ENCODE peak calls at places on chromosome 2, in four cellular contexts. H, D, U and P are unnamed samples.

GRCh38 chr2:230627806-230628724 is 84.6 kb upstream of the CAB39 start:
- DNase-seq in U (peak; percentile 44), H (no peak), D (no peak), P (no peak)

GRCh38 chr2:45532171-45532570 is 78.9 kb downstream of the SRBD1 start:
- DNase-seq in U (no peak), D (no peak), H (no peak), P (no peak)

GRCh38 chr2:43890855-43891254 is 52.1 kb downstream of the ABCG8 start:
- DNase-seq in U (no peak), H (no peak), D (no peak), P (no peak)

GRCh38 chr2:240593703-240594451 is 7.3 kb downstream of the CAPN10 start:
- DNase-seq in H (no peak), D (peak; percentile 5), U (no peak), P (no peak)

GRCh38 chr2:20542761-20543578 is 96.1 kb downstream of the RHOB start:
- DNase-seq in H (no peak), U (no peak), D (no peak), P (no peak)

GRCh38 chr2:64910972-64911433 is 78.2 kb upstream of the SLC1A4 start:
- DNase-seq in H (no peak), D (no peak), U (no peak), P (no peak)

GRCh38 chr2:29015701-29016470 is 34.8 kb downstream of the TOGARAM2 start:
- DNase-seq in D (no peak), U (no peak), H (no peak), P (no peak)

GRCh38 chr2:15901095-15901807 is 39.1 kb upstream of the MYCN start:
- DNase-seq in U (no peak), D (no peak), H (no peak), P (no peak)

GRCh38 chr2:237964578-237965404 is 2.0 kb upstream of the UBE2F start:
- DNase-seq in H (peak; percentile 82), U (no peak), D (no peak), P (no peak)

GRCh38 chr2:127463155-127463991 is 45.1 kb downstream of the PROC start:
- DNase-seq in H (no peak), D (peak; percentile 79), U (no peak), P (no peak)

DNA sequence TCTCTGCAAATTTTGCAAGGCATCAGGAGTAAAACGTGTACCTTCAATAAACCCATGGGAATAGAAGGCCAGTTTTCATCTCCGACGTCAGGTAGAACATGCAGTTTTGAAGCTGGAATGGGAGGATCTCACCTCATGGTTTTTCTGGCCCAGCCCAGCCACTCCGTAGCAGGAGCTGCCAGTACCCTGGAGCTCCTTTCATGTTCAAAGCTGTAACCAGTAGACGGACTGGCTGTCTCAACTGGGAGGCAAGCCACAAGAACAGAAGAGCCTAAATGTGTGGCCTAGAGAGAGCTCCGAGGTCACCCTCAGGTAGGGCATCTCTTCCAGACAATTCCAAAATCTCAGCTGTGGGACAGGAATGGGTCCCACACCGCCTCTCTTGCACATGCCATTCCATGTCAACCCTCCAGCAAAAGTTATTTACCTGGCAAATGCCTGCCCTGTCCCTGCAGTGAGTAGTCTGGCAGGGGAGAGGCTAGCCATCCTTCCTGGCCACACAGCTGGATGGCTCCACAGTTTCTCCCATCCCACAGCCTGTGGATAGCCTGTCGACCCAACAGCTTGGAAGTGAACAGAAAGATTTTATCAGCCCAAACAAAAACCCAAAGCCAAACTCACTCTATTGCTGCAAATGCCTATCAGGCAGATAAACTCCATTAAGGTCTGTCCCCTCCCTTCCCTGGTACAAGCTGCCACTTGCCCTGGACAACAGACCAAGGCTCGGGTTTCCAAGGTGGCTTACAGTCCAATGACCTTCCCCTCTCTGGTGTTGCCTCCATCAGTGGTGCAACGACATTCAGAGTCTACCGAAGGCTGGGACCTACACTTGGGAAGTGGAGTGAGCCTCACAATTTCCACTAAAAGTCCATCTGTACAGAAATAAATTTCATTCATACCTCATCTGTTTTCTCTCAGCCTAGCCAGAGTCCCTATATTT is 27.8 kb downstream of the CRACDL start:
- DNase-seq in H (no peak), D (no peak), U (no peak), P (no peak)
- TF ChIP-seq ELF4 in H (no peak), D (no peak), U (no peak), P (no peak)

GRCh38 chr2:209387389-209387788 is 36.5 kb upstream of the MAP2 start:
- DNase-seq in U (no peak), D (no peak), H (no peak), P (no peak)
- TF ChIP-seq ELF4 in U (no peak), D (no peak), H (no peak), P (no peak)

GRCh38 chr2:225070811-225071210 is 28.5 kb upstream of the DOCK10 start:
- DNase-seq in U (no peak), D (no peak), H (no peak), P (no peak)

GRCh38 chr2:225064362-225064761 is 22.1 kb upstream of the DOCK10 start:
- DNase-seq in U (no peak), H (no peak), D (no peak), P (no peak)

GRCh38 chr2:225065882-225066281 is 23.6 kb upstream of the DOCK10 start:
- DNase-seq in H (no peak), D (no peak), U (no peak), P (no peak)

DNA sequence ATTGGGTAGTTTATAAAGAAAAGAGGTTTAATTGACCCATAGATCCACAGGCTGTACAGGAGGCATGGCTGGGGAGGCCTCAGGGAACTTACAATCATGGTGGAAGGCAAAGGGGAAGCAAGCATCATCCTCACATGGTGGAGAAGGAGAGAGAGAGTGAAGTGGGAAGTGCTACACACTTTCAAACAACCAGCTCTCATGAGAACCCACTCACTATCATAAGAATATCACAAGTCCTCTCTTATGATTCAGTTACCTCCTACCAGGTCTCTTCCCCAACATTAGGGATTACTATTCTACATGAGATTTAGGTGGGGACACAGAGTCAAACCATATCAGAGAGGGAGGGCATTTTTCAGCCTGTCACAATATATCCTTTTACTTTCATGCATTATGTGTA is 22.7 kb upstream of the DOCK10 start:
- DNase-seq in H (no peak), U (no peak), D (no peak), P (no peak)
- TF ChIP-seq ELF4 in H (no peak), U (no peak), D (no peak), P (no peak)

GRCh38 chr2:197500503-197501179 is 462 bp downstream of the HSPE1 start:
- DNase-seq in D (no peak), H (no peak), U (no peak), P (no peak)
- TF ChIP-seq ELF4 in D (no peak), H (no peak), U (no peak), P (no peak)

DNA sequence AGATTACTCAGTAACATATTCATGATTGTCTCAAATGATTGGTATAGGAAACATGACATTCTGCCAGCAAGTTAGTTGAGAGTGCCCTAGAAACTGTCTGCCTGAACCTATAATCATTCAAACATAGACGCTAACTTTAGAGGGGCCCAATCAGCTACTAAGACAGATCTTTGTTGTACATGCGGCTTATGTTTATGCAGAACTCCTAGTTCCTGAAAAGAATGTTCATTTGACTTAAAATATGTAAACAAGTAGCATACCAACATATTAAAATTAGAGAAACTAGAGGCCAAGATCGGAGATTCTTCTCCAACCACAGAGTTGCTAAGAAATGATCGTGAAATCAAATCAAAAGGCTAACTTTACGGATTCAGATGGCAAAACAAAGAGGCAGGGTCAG is 4.2 kb upstream of the METAP1D start:
- DNase-seq in U (no peak), D (no peak), H (no peak), P (no peak)
- TF ChIP-seq ELF4 in U (no peak), D (no peak), H (no peak), P (no peak)

GRCh38 chr2:224156436-224156835 is 117.3 kb upstream of the SERPINE2 start:
- DNase-seq in D (no peak), U (no peak), H (no peak), P (no peak)

GRCh38 chr2:224158831-224159230 is 119.7 kb upstream of the SERPINE2 start:
- DNase-seq in H (no peak), U (no peak), D (no peak), P (no peak)

GRCh38 chr2:224159345-224159928 is 120.4 kb upstream of the SERPINE2 start:
- DNase-seq in U (no peak), D (no peak), H (no peak), P (no peak)

GRCh38 chr2:224157655-224158054 is 118.6 kb upstream of the SERPINE2 start:
- DNase-seq in U (no peak), H (no peak), D (no peak), P (no peak)

DNA sequence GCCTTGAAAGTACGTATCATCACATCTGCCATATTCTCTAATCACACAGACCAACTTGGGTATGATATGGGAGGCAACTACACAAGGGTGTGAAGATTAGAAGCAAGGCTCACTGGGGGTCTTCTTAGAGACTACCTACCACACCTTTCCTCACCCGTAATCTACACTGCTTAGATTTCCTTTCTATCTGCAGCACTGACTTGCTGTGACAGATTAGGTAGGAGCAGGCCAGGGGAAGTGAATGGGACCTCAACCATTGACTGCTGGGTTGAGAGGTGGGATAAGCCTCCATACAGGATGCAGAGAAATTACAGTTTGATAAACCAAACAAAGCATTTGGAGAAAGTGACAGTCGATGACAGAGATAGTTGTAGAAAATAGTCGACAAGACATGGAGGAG is 119.0 kb upstream of the SERPINE2 start:
- DNase-seq in U (no peak), D (no peak), H (no peak), P (no peak)
- TF ChIP-seq ELF4 in U (no peak), D (no peak), H (no peak), P (no peak)

DNA sequence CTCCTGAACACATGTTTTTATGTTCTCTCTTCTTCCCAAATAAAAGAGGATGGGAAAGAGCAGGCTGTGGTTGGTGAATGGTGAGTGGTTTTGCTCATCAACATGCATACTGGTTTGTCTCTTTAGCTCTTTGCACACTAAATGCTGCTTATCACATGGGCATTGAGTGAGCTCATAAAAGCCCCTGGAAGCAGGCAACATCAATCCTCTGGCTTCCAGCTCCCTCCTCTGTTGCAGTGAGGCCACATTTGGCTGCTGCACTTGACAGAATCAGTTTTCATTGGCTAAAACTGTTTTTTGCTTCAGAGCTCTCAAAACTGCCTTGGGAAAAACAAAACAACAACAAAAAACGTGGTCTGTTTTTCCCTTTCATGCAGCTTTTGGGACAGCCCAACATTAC is 1308.3 kb upstream of the NRXN1 start:
- DNase-seq in H (no peak), U (no peak), D (peak; percentile 12), P (no peak)
- TF ChIP-seq ELF4 in H (no peak), U (no peak), D (no peak), P (no peak)

GRCh38 chr2:48600204-48600813 is 17.3 kb upstream of the GTF2A1L start:
- DNase-seq in D (no peak), U (peak; percentile 42), H (peak; percentile 23), P (peak; percentile 28)
- TF ChIP-seq ELF4 in D (no peak), U (no peak), H (no peak), P (no peak)

GRCh38 chr2:30349691-30350090 is 97.4 kb upstream of the LCLAT1 start:
- DNase-seq in H (no peak), D (no peak), U (no peak), P (no peak)
- TF ChIP-seq ELF4 in H (no peak), D (no peak), U (no peak), P (no peak)